ENCODE peak calls at places on chromosomes 3 and 15, in seven cellular contexts. One of them, this sample, is unnamed.

GRCh38 chr3:51375136-51375535 is 10.0 kb upstream of the MANF start:
- DNase-seq in PC-9: no peak
- DNase-seq in adrenal gland: no peak
- DNase-seq in uterus: no peak
- DNase-seq in CD4-positive, alpha-beta T cell: no peak
- DNase-seq in fibroblast of mammary gland: no peak
- DNase-seq in neural progenitor cell: no peak
- DNase-seq in this sample: no peak

GRCh38 chr15:23854535-23855252 is 167.6 kb upstream of the NDN start:
- DNase-seq in PC-9: no peak
- DNase-seq in adrenal gland: no peak
- DNase-seq in uterus: no peak
- DNase-seq in CD4-positive, alpha-beta T cell: no peak
- DNase-seq in fibroblast of mammary gland: peak
- DNase-seq in neural progenitor cell: peak
- DNase-seq in this sample: no peak

GRCh38 chr3:14614189-14614588 is 37.4 kb upstream of the CCDC174 start:
- DNase-seq in PC-9: no peak
- DNase-seq in adrenal gland: no peak
- DNase-seq in uterus: no peak
- DNase-seq in CD4-positive, alpha-beta T cell: no peak
- DNase-seq in fibroblast of mammary gland: no peak
- DNase-seq in neural progenitor cell: no peak
- DNase-seq in this sample: no peak

GRCh38 chr15:48596841-48597240 is 48.7 kb downstream of the FBN1 start:
- DNase-seq in PC-9: no peak
- DNase-seq in adrenal gland: no peak
- DNase-seq in uterus: no peak
- DNase-seq in CD4-positive, alpha-beta T cell: no peak
- DNase-seq in fibroblast of mammary gland: no peak
- DNase-seq in neural progenitor cell: no peak
- DNase-seq in this sample: no peak

GRCh38 chr3:98817546-98817945 is 54.4 kb downstream of the ST3GAL6 start:
- DNase-seq in PC-9: no peak
- DNase-seq in adrenal gland: no peak
- DNase-seq in uterus: no peak
- DNase-seq in CD4-positive, alpha-beta T cell: no peak
- DNase-seq in fibroblast of mammary gland: peak
- DNase-seq in neural progenitor cell: peak
- DNase-seq in this sample: peak

GRCh38 chr3:52317601-52318000 is 1.5 kb downstream of the DNAH1 start:
- DNase-seq in PC-9: peak
- DNase-seq in adrenal gland: peak
- DNase-seq in uterus: peak
- DNase-seq in CD4-positive, alpha-beta T cell: peak
- DNase-seq in fibroblast of mammary gland: peak
- DNase-seq in neural progenitor cell: peak
- DNase-seq in this sample: no peak

GRCh38 chr15:64456634-64457108 is 3.7 kb upstream of the ZNF609 start:
- DNase-seq in PC-9: no peak
- DNase-seq in adrenal gland: peak
- DNase-seq in uterus: no peak
- DNase-seq in CD4-positive, alpha-beta T cell: no peak
- DNase-seq in fibroblast of mammary gland: no peak
- DNase-seq in neural progenitor cell: no peak
- DNase-seq in this sample: no peak

GRCh38 chr3:115148142-115148790 is 1.2 kb upstream of the ZBTB20 start:
- DNase-seq in PC-9: no peak
- DNase-seq in adrenal gland: no peak
- DNase-seq in uterus: no peak
- DNase-seq in CD4-positive, alpha-beta T cell: no peak
- DNase-seq in fibroblast of mammary gland: peak
- DNase-seq in neural progenitor cell: no peak
- DNase-seq in this sample: no peak

GRCh38 chr3:116267139-116267538 is 178.1 kb downstream of the LSAMP start:
- DNase-seq in PC-9: no peak
- DNase-seq in adrenal gland: no peak
- DNase-seq in uterus: no peak
- DNase-seq in CD4-positive, alpha-beta T cell: no peak
- DNase-seq in fibroblast of mammary gland: no peak
- DNase-seq in neural progenitor cell: no peak
- DNase-seq in this sample: no peak

GRCh38 chr15:94075349-94075748 is 156.0 kb upstream of the MCTP2 start:
- DNase-seq in PC-9: no peak
- DNase-seq in adrenal gland: peak
- DNase-seq in uterus: peak
- DNase-seq in CD4-positive, alpha-beta T cell: no peak
- DNase-seq in fibroblast of mammary gland: peak
- DNase-seq in neural progenitor cell: no peak
- DNase-seq in this sample: no peak

GRCh38 chr3:50157821-50158556 is 2.9 kb downstream of the SEMA3F start:
- DNase-seq in PC-9: no peak
- DNase-seq in adrenal gland: no peak
- DNase-seq in uterus: no peak
- DNase-seq in CD4-positive, alpha-beta T cell: no peak
- DNase-seq in fibroblast of mammary gland: peak
- DNase-seq in neural progenitor cell: no peak
- DNase-seq in this sample: no peak

GRCh38 chr3:42190701-42191442 is 75.1 kb downstream of the CCK start:
- DNase-seq in PC-9: peak
- DNase-seq in adrenal gland: peak
- DNase-seq in uterus: peak
- DNase-seq in CD4-positive, alpha-beta T cell: peak
- DNase-seq in fibroblast of mammary gland: peak
- DNase-seq in neural progenitor cell: peak
- DNase-seq in this sample: peak

GRCh38 chr3:190481779-190482178 is 32.1 kb upstream of the TMEM207 start:
- DNase-seq in PC-9: no peak
- DNase-seq in adrenal gland: no peak
- DNase-seq in uterus: no peak
- DNase-seq in CD4-positive, alpha-beta T cell: no peak
- DNase-seq in fibroblast of mammary gland: peak
- DNase-seq in neural progenitor cell: no peak
- DNase-seq in this sample: no peak

GRCh38 chr3:55330355-55330754 is 156.8 kb downstream of the WNT5A start:
- DNase-seq in PC-9: peak
- DNase-seq in adrenal gland: peak
- DNase-seq in uterus: peak
- DNase-seq in CD4-positive, alpha-beta T cell: no peak
- DNase-seq in fibroblast of mammary gland: peak
- DNase-seq in neural progenitor cell: no peak
- DNase-seq in this sample: peak

GRCh38 chr15:80667895-80668430 is 27.1 kb upstream of the ABHD17C start:
- DNase-seq in PC-9: no peak
- DNase-seq in adrenal gland: no peak
- DNase-seq in uterus: no peak
- DNase-seq in CD4-positive, alpha-beta T cell: no peak
- DNase-seq in fibroblast of mammary gland: no peak
- DNase-seq in neural progenitor cell: no peak
- DNase-seq in this sample: no peak

GRCh38 chr15:80778964-80779657 is at the start of gene CEMIP:
- DNase-seq in PC-9: peak
- DNase-seq in adrenal gland: peak
- DNase-seq in uterus: peak
- DNase-seq in CD4-positive, alpha-beta T cell: no peak
- DNase-seq in fibroblast of mammary gland: peak
- DNase-seq in neural progenitor cell: peak
- DNase-seq in this sample: no peak

GRCh38 chr3:40387895-40388254 is 891 bp downstream of the ENTPD3 start:
- DNase-seq in PC-9: no peak
- DNase-seq in adrenal gland: no peak
- DNase-seq in uterus: no peak
- DNase-seq in CD4-positive, alpha-beta T cell: no peak
- DNase-seq in fibroblast of mammary gland: no peak
- DNase-seq in neural progenitor cell: no peak
- DNase-seq in this sample: no peak

GRCh38 chr15:90750186-90750585 is 33.0 kb downstream of the BLM start:
- DNase-seq in PC-9: no peak
- DNase-seq in adrenal gland: no peak
- DNase-seq in uterus: no peak
- DNase-seq in CD4-positive, alpha-beta T cell: no peak
- DNase-seq in fibroblast of mammary gland: no peak
- DNase-seq in neural progenitor cell: no peak
- DNase-seq in this sample: no peak

GRCh38 chr3:155664922-155665695 is 79.8 kb downstream of the PLCH1 start:
- DNase-seq in PC-9: peak
- DNase-seq in adrenal gland: peak
- DNase-seq in uterus: peak
- DNase-seq in CD4-positive, alpha-beta T cell: no peak
- DNase-seq in fibroblast of mammary gland: peak
- DNase-seq in neural progenitor cell: peak
- DNase-seq in this sample: no peak

GRCh38 chr15:78415284-78415683 is 22.7 kb upstream of the IREB2 start:
- DNase-seq in PC-9: no peak
- DNase-seq in adrenal gland: no peak
- DNase-seq in uterus: no peak
- DNase-seq in CD4-positive, alpha-beta T cell: no peak
- DNase-seq in fibroblast of mammary gland: peak
- DNase-seq in neural progenitor cell: peak
- DNase-seq in this sample: no peak
- TF ChIP-seq CTCF in PC-9: peak
- TF ChIP-seq CTCF in adrenal gland: no peak
- TF ChIP-seq CTCF in uterus: no peak
- TF ChIP-seq CTCF in CD4-positive, alpha-beta T cell: no peak
- TF ChIP-seq CTCF in fibroblast of mammary gland: peak
- TF ChIP-seq CTCF in neural progenitor cell: peak
- TF ChIP-seq CTCF in this sample: no peak

DNA sequence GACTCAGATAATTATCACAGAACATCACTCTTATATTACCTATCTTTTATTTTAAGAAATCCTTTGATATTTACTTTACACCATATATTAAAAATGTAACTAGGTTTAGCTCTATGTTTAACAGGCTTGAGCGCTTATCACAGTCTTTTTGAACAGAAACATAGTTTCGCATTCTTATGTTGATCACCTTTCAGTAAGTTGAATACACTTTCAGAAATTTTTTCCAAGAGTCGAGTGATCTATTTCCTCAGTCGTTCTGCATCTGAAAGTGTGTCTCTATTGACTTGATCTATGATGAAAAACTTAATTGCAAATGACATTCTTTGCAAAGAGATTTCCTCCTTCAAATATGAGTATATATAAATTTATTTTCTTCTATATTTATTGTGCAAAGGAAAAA is 516.6 kb upstream of the KCNMB2 start:
- DNase-seq in PC-9: no peak
- DNase-seq in adrenal gland: no peak
- DNase-seq in uterus: no peak
- DNase-seq in CD4-positive, alpha-beta T cell: no peak
- DNase-seq in fibroblast of mammary gland: no peak
- DNase-seq in neural progenitor cell: no peak
- DNase-seq in this sample: no peak
- TF ChIP-seq CTCF in PC-9: no peak
- TF ChIP-seq CTCF in adrenal gland: no peak
- TF ChIP-seq CTCF in uterus: no peak
- TF ChIP-seq CTCF in CD4-positive, alpha-beta T cell: no peak
- TF ChIP-seq CTCF in fibroblast of mammary gland: no peak
- TF ChIP-seq CTCF in neural progenitor cell: no peak
- TF ChIP-seq CTCF in this sample: no peak

GRCh38 chr15:56428821-56429458 is 36.0 kb downstream of the MNS1 start:
- DNase-seq in PC-9: no peak
- DNase-seq in adrenal gland: no peak
- DNase-seq in uterus: no peak
- DNase-seq in CD4-positive, alpha-beta T cell: no peak
- DNase-seq in fibroblast of mammary gland: peak
- DNase-seq in neural progenitor cell: peak
- DNase-seq in this sample: peak
- TF ChIP-seq CTCF in PC-9: peak
- TF ChIP-seq CTCF in adrenal gland: peak
- TF ChIP-seq CTCF in uterus: peak
- TF ChIP-seq CTCF in CD4-positive, alpha-beta T cell: peak
- TF ChIP-seq CTCF in fibroblast of mammary gland: peak
- TF ChIP-seq CTCF in neural progenitor cell: peak
- TF ChIP-seq CTCF in this sample: peak

GRCh38 chr15:52784799-52785671 is 5.1 kb downstream of the ONECUT1 start:
- DNase-seq in PC-9: no peak
- DNase-seq in adrenal gland: no peak
- DNase-seq in uterus: no peak
- DNase-seq in CD4-positive, alpha-beta T cell: no peak
- DNase-seq in fibroblast of mammary gland: no peak
- DNase-seq in neural progenitor cell: peak
- DNase-seq in this sample: no peak
- TF ChIP-seq CTCF in PC-9: no peak
- TF ChIP-seq CTCF in adrenal gland: no peak
- TF ChIP-seq CTCF in uterus: no peak
- TF ChIP-seq CTCF in CD4-positive, alpha-beta T cell: no peak
- TF ChIP-seq CTCF in fibroblast of mammary gland: no peak
- TF ChIP-seq CTCF in neural progenitor cell: no peak
- TF ChIP-seq CTCF in this sample: no peak

GRCh38 chr3:70803317-70803716 is 490.9 kb upstream of the MDFIC2 start:
- DNase-seq in PC-9: no peak
- DNase-seq in adrenal gland: no peak
- DNase-seq in uterus: no peak
- DNase-seq in CD4-positive, alpha-beta T cell: no peak
- DNase-seq in fibroblast of mammary gland: no peak
- DNase-seq in neural progenitor cell: no peak
- DNase-seq in this sample: no peak

GRCh38 chr3:70806556-70806955 is 494.1 kb upstream of the MDFIC2 start:
- DNase-seq in PC-9: no peak
- DNase-seq in adrenal gland: no peak
- DNase-seq in uterus: no peak
- DNase-seq in CD4-positive, alpha-beta T cell: no peak
- DNase-seq in fibroblast of mammary gland: no peak
- DNase-seq in neural progenitor cell: no peak
- DNase-seq in this sample: no peak

GRCh38 chr3:70808881-70809280 is 496.4 kb upstream of the MDFIC2 start:
- DNase-seq in PC-9: no peak
- DNase-seq in adrenal gland: no peak
- DNase-seq in uterus: no peak
- DNase-seq in CD4-positive, alpha-beta T cell: no peak
- DNase-seq in fibroblast of mammary gland: peak
- DNase-seq in neural progenitor cell: no peak
- DNase-seq in this sample: no peak

GRCh38 chr3:70803891-70804290 is 491.5 kb upstream of the MDFIC2 start:
- DNase-seq in PC-9: no peak
- DNase-seq in adrenal gland: no peak
- DNase-seq in uterus: no peak
- DNase-seq in CD4-positive, alpha-beta T cell: no peak
- DNase-seq in fibroblast of mammary gland: no peak
- DNase-seq in neural progenitor cell: no peak
- DNase-seq in this sample: no peak

GRCh38 chr3:70805044-70805732 is 492.8 kb upstream of the MDFIC2 start:
- DNase-seq in PC-9: no peak
- DNase-seq in adrenal gland: no peak
- DNase-seq in uterus: no peak
- DNase-seq in CD4-positive, alpha-beta T cell: no peak
- DNase-seq in fibroblast of mammary gland: peak
- DNase-seq in neural progenitor cell: no peak
- DNase-seq in this sample: no peak
- TF ChIP-seq CTCF in PC-9: no peak
- TF ChIP-seq CTCF in adrenal gland: no peak
- TF ChIP-seq CTCF in uterus: no peak
- TF ChIP-seq CTCF in CD4-positive, alpha-beta T cell: no peak
- TF ChIP-seq CTCF in fibroblast of mammary gland: peak
- TF ChIP-seq CTCF in neural progenitor cell: no peak
- TF ChIP-seq CTCF in this sample: no peak

This sample was measured in Panc1.